ENCODE peak calls at places on chromosome 1, in four cellular contexts. A, R, K and T are unnamed samples.
A peak's percentile ranks its signal among the peaks of the same experiment; 100 is the strongest.

GRCh38 chr1:94701796-94702439 is 118.2 kb upstream of the SLC44A3 start:
- DNase-seq in A (no peak), R (no peak), K (no peak), T (no peak)

GRCh38 chr1:72235062-72235461 is 47.3 kb downstream of the NEGR1 start:
- DNase-seq in A (no peak), R (no peak), K (no peak), T (no peak)

GRCh38 chr1:178870944-178871343 is at the start of gene ANGPTL1:
- DNase-seq in A (peak; percentile 22), R (no peak), K (no peak), T (no peak)

GRCh38 chr1:196910208-196910607 is 22.4 kb downstream of the CFHR4 start:
- DNase-seq in A (no peak), R (no peak), K (no peak), T (no peak)

GRCh38 chr1:114353233-114353632 is 157.8 kb downstream of the TRIM33 start:
- DNase-seq in A (peak; percentile 4), R (peak; percentile 67), K (peak; percentile 80), T (peak; percentile 70)

GRCh38 chr1:248924696-248925532 is 18.9 kb downstream of the PGBD2 start:
- DNase-seq in A (peak; percentile 89), R (no peak), K (peak; percentile 38), T (no peak)

GRCh38 chr1:93615201-93616150 is 66.2 kb downstream of the BCAR3 start:
- DNase-seq in A (peak; percentile 16), R (no peak), K (no peak), T (no peak)

GRCh38 chr1:242237051-242237450 is 238.2 kb upstream of the MAP1LC3C start:
- DNase-seq in A (no peak), R (no peak), K (no peak), T (no peak)

GRCh38 chr1:25879675-25880074 is 4.2 kb upstream of the PAQR7 start:
- DNase-seq in A (no peak), R (no peak), K (no peak), T (peak; percentile 77)

GRCh38 chr1:193014354-193014753 is 44.8 kb downstream of the UCHL5 start:
- DNase-seq in A (no peak), R (no peak), K (no peak), T (no peak)

GRCh38 chr1:145751491-145752021 is 32.3 kb downstream of the CD160 start:
- DNase-seq in A (no peak), R (no peak), K (no peak), T (no peak)

GRCh38 chr1:11643782-11644181 is 10.4 kb downstream of the FBXO2 start:
- DNase-seq in A (no peak), R (no peak), K (no peak), T (no peak)

GRCh38 chr1:30043731-30044408 is 679.5 kb downstream of the MATN1 start:
- DNase-seq in A (no peak), R (no peak), K (no peak), T (no peak)

GRCh38 chr1:187759934-187760333 is 931.2 kb downstream of the PLA2G4A start:
- DNase-seq in A (no peak), R (no peak), K (no peak), T (no peak)

GRCh38 chr1:175208773-175209492 is 16.4 kb upstream of the KIAA0040 start:
- DNase-seq in A (peak; percentile 60), R (no peak), K (no peak), T (no peak)

GRCh38 chr1:170284425-170284824 is 138.7 kb downstream of the NTMT2 start:
- DNase-seq in A (no peak), R (no peak), K (no peak), T (no peak)

GRCh38 chr1:217919683-217920502 is 288.7 kb downstream of the SPATA17 start:
- DNase-seq in A (no peak), R (no peak), K (no peak), T (no peak)

GRCh38 chr1:156479093-156480014 is 21.2 kb downstream of the MEF2D start:
- DNase-seq in A (no peak), R (no peak), K (peak; percentile 33), T (no peak)

DNA sequence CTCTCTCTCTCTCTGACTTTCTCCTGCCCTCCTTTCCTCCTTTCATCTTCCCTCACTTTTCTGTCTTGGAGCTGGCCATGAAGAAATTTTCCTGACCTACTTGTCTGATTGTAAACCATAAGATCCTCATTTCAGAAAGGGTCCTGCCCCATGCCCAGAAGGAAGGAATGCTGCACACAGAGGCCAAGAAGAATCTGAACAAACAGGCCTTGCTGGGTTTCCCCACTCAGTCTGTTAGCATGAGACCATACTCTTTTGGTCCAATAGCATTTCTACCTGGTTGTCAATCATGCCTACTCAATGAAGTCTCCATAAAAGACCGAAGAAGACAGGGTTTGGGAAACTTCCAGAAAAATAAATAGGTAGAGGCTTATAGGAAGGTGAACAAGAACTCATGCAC is 128.7 kb downstream of the MAB21L3 start:
- DNase-seq in A (no peak), R (no peak), K (no peak), T (no peak)
- TF ChIP-seq CTCF in A (no peak), R (no peak), K (no peak), T (no peak)

DNA sequence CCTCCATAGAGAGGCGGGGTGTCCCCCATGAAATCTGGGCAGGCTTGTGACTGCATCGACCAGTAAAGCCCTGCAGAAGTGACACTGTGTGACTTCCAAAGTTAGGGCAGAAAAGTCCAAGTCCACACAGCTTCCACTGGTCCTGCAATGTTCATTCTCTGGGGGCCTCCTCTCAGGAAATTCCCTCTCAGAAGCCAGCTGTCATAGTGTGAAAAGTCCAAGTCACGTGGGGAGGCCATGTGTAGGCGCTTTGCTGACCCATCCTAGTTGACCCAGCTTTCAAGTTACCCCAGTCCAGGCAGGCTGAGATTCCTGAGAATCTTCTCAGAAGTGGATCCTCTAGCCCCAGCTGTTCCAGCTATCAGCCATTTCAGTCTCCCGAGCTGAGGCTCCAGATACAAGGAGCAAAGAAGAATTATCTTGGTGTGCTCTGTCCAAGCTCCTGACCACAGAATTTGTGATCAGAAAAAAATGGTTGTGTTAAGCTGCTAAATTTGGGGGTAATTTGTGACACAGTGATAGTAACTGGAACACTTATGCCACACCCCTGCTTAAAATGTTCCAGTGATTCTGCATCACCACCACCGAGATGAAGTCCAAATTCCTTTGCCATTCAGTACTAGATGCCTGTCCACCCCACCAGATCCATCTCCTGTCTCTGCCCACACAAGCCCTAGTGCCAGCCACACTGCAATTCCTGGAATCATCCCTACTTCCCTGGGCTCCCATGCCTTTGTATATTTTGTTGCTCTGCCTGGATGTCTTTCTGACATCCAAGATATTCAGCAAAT is 2.6 kb upstream of the STUM start:
- DNase-seq in A (no peak), R (no peak), K (peak; percentile 69), T (no peak)
- H3K4me3 ChIP-seq in A (no peak overlapping the region), R (no peak overlapping the region), K (no peak overlapping the region), T (no peak overlapping the region)

GRCh38 chr1:43817304-43817939 is 110.1 kb downstream of the ST3GAL3 start:
- DNase-seq in A (no peak), R (no peak), K (no peak), T (no peak)
- TF ChIP-seq CTCF in A (no peak), R (no peak), K (no peak), T (no peak)

GRCh38 chr1:203302894-203303293 is 2.4 kb upstream of the BTG2 start:
- DNase-seq in A (no peak), R (no peak), K (no peak), T (no peak)

GRCh38 chr1:203299180-203299579 is 6.1 kb upstream of the BTG2 start:
- DNase-seq in A (no peak), R (no peak), K (no peak), T (no peak)

GRCh38 chr1:203302461-203302860 is 2.9 kb upstream of the BTG2 start:
- DNase-seq in A (no peak), R (no peak), K (no peak), T (no peak)

GRCh38 chr1:203300441-203301330 is 4.6 kb upstream of the BTG2 start:
- DNase-seq in A (no peak), R (no peak), K (no peak), T (no peak)

GRCh38 chr1:203301331-203301668 is 4.0 kb upstream of the BTG2 start:
- DNase-seq in A (no peak), R (no peak), K (no peak), T (no peak)
- H3K4me3 ChIP-seq in A (no peak overlapping the region), R (no peak overlapping the region), K (no peak overlapping the region), T (no peak overlapping the region)

GRCh38 chr1:44030606-44031050 is 634 bp downstream of the SLC6A9 start:
- DNase-seq in A (peak; percentile 68), R (no peak), K (peak; percentile 40), T (no peak)
- TF ChIP-seq CTCF in A (no peak), R (no peak), K (peak; percentile 34), T (no peak)

DNA sequence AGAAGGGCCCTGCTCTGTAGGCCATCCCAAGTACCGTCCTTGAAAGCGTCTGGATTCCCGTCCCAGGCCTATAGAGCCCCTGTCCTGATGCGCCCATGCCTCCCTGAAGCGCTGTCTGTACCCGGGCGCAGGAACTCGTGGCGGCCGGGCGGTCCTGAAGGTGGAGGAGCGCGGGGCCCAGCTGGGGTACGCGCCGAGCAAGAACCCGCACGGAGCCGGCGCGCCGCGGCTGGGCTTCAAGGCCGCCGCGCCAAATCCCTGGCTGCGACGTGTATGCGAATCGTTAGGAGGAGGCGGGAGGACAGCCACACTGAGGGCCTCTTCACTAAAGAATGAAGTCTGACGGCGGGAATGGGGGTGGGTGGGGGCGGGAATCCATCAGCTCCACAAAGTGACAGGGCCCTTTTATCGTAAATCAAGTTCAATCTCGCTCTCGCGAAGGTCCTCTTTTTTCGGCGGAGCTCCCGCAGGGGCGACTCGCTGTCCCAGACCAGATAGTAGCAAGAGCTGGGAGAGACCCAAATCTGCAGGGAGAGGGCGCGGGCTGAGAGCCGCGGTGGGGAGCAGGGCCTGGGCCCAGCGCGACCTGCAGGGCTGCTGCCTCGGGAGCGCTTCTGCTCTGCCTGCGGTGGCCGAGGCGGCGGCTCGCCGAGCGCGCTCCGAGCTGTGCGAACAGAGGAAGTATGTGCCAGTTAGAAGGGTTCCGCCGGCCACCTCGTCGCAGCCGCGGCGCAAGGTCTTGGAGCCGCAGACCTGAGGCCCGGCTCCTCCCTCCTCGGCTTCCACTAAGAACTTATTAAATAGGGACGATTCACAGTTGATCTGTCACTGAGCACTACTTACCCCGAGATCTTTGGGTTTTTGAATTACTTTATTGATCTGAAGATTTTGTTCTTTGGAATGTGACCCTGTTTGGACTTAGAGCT is 10.4 kb downstream of the BARHL2 start:
- DNase-seq in A (peak; percentile 22), R (peak; percentile 29), K (no peak), T (no peak)
- H3K4me3 ChIP-seq in A (no peak overlapping the region), R (peak overlapping the region; percentile 17), K (no peak overlapping the region), T (peak overlapping the region; percentile 41)

GRCh38 chr1:154936416-154937050 is at the start of gene PMVK:
- DNase-seq in A (peak; percentile 96), R (peak; percentile 96), K (peak; percentile 97), T (peak; percentile 93)
- TF ChIP-seq CTCF in A (peak; percentile 25), R (no peak), K (peak; percentile 40), T (no peak)

DNA sequence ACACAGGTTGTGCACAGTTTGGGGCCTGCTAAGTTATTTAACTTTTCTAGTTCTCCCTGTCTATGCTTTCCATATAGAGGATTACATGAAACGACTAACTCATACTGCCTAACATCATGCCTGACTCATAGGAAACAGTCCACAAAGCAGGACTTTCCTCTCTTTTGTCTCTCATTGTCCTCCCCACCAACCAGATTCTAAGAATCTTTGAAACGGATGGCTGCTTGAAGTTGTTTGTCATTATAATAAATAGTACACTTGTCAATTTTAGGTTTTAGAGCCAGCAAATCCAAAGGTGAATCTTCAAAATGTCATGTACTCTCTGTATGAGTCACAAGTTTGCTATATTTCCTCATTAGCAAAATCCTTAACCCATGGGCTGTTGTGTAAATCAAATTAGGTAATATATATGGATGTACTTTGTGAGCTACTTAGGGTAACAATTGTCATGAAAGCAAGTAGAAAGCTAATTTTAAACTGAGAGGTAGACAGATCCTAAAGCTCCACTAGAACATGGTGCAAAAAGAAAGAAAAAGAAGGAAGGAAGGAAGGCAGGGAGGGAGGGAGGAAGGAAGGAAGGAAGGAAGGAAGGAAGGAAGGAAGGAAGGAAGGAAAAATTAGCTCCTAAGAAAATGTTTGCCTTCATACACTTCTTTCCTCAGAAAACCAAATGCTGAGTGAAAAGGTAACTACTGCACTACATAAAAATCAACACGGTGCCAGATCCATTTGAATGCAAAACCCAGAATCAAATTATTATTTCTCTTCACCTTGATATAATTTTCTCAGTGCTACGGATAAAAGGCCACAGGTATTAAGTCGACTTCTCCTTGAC is 129.5 kb upstream of the PRMT6 start:
- DNase-seq in A (no peak), R (no peak), K (no peak), T (no peak)
- H3K4me3 ChIP-seq in A (no peak overlapping the region), R (no peak overlapping the region), K (no peak overlapping the region), T (no peak overlapping the region)